ENCODE peak calls at places on chromosomes 12 and 14, in ten cellular contexts. M, E, F, X, R, G, U, I, T and A are unnamed samples.

GRCh38 chr14:84237881-84238280 is 1292.1 kb upstream of the FLRT2 start:
- DNase-seq in M (no peak), E (no peak), F (no peak), X (no peak), R (no peak), G (no peak), U (no peak), I (no peak), T (no peak), A (no peak)

GRCh38 chr14:22689186-22689585 is 45.0 kb upstream of the OR6J1 start:
- DNase-seq in M (no peak), E (peak), F (peak), X (no peak), R (no peak), G (no peak), U (peak), I (peak), T (no peak), A (no peak)

GRCh38 chr14:101372494-101372813 is 188.8 kb upstream of the DIO3 start:
- DNase-seq in M (no peak), E (no peak), F (no peak), X (no peak), R (no peak), G (peak), U (no peak), I (no peak), T (no peak), A (no peak)

GRCh38 chr14:37591311-37591940 is 3.6 kb downstream of the FOXA1 start:
- DNase-seq in M (no peak), E (no peak), F (peak), X (no peak), R (no peak), G (no peak), U (no peak), I (no peak), T (no peak), A (no peak)

GRCh38 chr12:132329036-132329738 is at the start of gene GALNT9:
- DNase-seq in M (no peak), E (no peak), F (peak), X (no peak), R (no peak), G (no peak), U (no peak), I (no peak), T (no peak), A (no peak)

GRCh38 chr14:94748667-94749347 is 21.1 kb downstream of the GSC start:
- DNase-seq in M (no peak), E (no peak), F (peak), X (peak), R (no peak), G (no peak), U (no peak), I (no peak), T (peak), A (no peak)

GRCh38 chr12:57899010-57899662 is 42.2 kb upstream of the ATP23 start:
- DNase-seq in M (peak), E (peak), F (no peak), X (peak), R (no peak), G (peak), U (no peak), I (no peak), T (peak), A (no peak)

GRCh38 chr14:59239030-59239429 is 50.6 kb downstream of the DAAM1 start:
- DNase-seq in M (no peak), E (no peak), F (no peak), X (no peak), R (no peak), G (no peak), U (no peak), I (no peak), T (no peak), A (no peak)

GRCh38 chr12:913919-914718 is 35.4 kb downstream of the RAD52 start:
- DNase-seq in M (no peak), E (peak), F (no peak), X (no peak), R (no peak), G (no peak), U (peak), I (no peak), T (no peak), A (no peak)

GRCh38 chr12:25045869-25046268 is 97.0 kb upstream of the BCAT1 start:
- DNase-seq in M (no peak), E (no peak), F (no peak), X (no peak), R (no peak), G (no peak), U (no peak), I (no peak), T (no peak), A (no peak)

GRCh38 chr12:25040593-25040992 is 91.7 kb upstream of the BCAT1 start:
- DNase-seq in M (no peak), E (no peak), F (no peak), X (no peak), R (no peak), G (no peak), U (no peak), I (no peak), T (no peak), A (no peak)

GRCh38 chr12:25041006-25041741 is 92.3 kb upstream of the BCAT1 start:
- DNase-seq in M (no peak), E (no peak), F (no peak), X (no peak), R (no peak), G (no peak), U (no peak), I (no peak), T (no peak), A (no peak)
- TF ChIP-seq CTCF in M (no peak), E (no peak), F (no peak), X (no peak), R (no peak), G (no peak), U (no peak), I (no peak), T (no peak), A (no peak)

GRCh38 chr14:106380740-106381139 is 854.4 kb downstream of the TMEM121 start:
- DNase-seq in M (no peak), E (no peak), F (no peak), X (no peak), R (no peak), G (no peak), U (no peak), I (no peak), T (no peak), A (no peak)

GRCh38 chr14:106372870-106373657 is 846.7 kb downstream of the TMEM121 start:
- DNase-seq in M (peak), E (no peak), F (no peak), X (peak), R (no peak), G (peak), U (no peak), I (no peak), T (peak), A (no peak)

GRCh38 chr14:106377432-106377831 is 851.0 kb downstream of the TMEM121 start:
- DNase-seq in M (no peak), E (no peak), F (no peak), X (no peak), R (no peak), G (no peak), U (no peak), I (no peak), T (no peak), A (no peak)

DNA sequence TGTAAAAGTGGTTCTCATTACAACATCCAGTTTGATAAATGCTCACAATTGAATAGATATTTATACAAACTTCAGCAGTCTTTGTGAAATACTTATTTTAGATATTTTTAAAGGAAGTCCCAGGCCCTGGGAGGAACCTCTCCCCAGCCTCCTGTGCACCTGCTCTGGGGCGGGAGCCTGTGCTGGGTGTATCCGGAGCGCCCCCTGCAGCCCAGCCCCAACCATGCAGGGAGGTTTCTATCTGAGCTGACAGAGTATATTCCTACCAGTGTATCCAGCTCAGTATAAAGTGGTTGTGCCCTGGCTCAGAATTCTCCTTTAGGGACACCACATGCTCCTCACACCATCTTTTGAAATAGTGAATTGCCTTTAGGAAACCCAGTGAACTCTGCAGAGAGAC is 851.8 kb downstream of the TMEM121 start:
- DNase-seq in M (no peak), E (no peak), F (no peak), X (peak), R (no peak), G (peak), U (no peak), I (no peak), T (no peak), A (no peak)
- TF ChIP-seq CTCF in M (no peak), E (no peak), F (no peak), X (peak), R (no peak), G (peak), U (no peak), I (no peak), T (no peak), A (no peak)

GRCh38 chr14:69002069-69002468 is 23.0 kb upstream of the ACTN1 start:
- DNase-seq in M (no peak), E (no peak), F (peak), X (no peak), R (no peak), G (no peak), U (no peak), I (no peak), T (peak), A (no peak)
- TF ChIP-seq CTCF in M (peak), E (peak), F (peak), X (peak), R (peak), G (no peak), U (no peak), I (peak), T (peak), A (no peak)

GRCh38 chr12:53803703-53804102 is 51.9 kb upstream of the CISTR start:
- DNase-seq in M (no peak), E (no peak), F (no peak), X (no peak), R (no peak), G (no peak), U (no peak), I (no peak), T (no peak), A (no peak)
- TF ChIP-seq CTCF in M (no peak), E (no peak), F (no peak), X (no peak), R (no peak), G (no peak), U (no peak), I (no peak), T (no peak), A (no peak)